ENCODE peak calls at places on chromosomes 1 and 21, in five cellular contexts. G is effector memory CD8-positive, alpha-beta T cell; P is left lung; C is C1 segment of cervical spinal cord; W is stimulated activated CD8-positive, alpha-beta memory T cell treated with anti-CD3 and anti-CD28 coated beads, Interleukin-7, amount 100 ng/mL, for 1 hour. L is an unnamed sample.

GRCh38 chr1:59487335-59488031 is 190.6 kb downstream of the FGGY start:
- DNase-seq in G (no peak), P (no peak), C (no peak), W (no peak), L (no peak)

GRCh38 chr1:155305881-155306391 is 2.7 kb upstream of the FDPS start:
- DNase-seq in G (no peak), P (peak), C (no peak), W (no peak), L (no peak)

GRCh38 chr21:44531606-44532128 is 8.3 kb downstream of the KRTAP10-1 start:
- DNase-seq in G (no peak), P (peak), C (no peak), W (no peak), L (no peak)

GRCh38 chr1:100773444-100773843 is 53.9 kb downstream of the VCAM1 start:
- DNase-seq in G (no peak), P (no peak), C (no peak), W (no peak), L (no peak)

GRCh38 chr1:116942344-116942743 is 32.6 kb downstream of the PTGFRN start:
- DNase-seq in G (no peak), P (no peak), C (no peak), W (no peak), L (no peak)

GRCh38 chr1:195897072-195897471 is 711.2 kb downstream of the KCNT2 start:
- DNase-seq in G (no peak), P (no peak), C (no peak), W (no peak), L (no peak)

GRCh38 chr21:41695513-41695912 is 71.3 kb downstream of the RIPK4 start:
- DNase-seq in G (no peak), P (no peak), C (no peak), W (no peak), L (no peak)

GRCh38 chr1:15137807-15138206 is 15.7 kb upstream of the TMEM51 start:
- DNase-seq in G (no peak), P (peak), C (no peak), W (no peak), L (no peak)

GRCh38 chr1:94727846-94728715 is 92.1 kb upstream of the SLC44A3 start:
- DNase-seq in G (no peak), P (no peak), C (no peak), W (no peak), L (no peak)

GRCh38 chr1:180311011-180311730 is 81.1 kb downstream of the LHX4 start:
- DNase-seq in G (no peak), P (no peak), C (no peak), W (no peak), L (no peak)

GRCh38 chr1:37793773-37794371 is at the start of gene MANEAL:
- DNase-seq in G (peak), P (peak), C (peak), W (no peak), L (peak)

GRCh38 chr1:111725192-111725591 is 14.0 kb downstream of the INKA2 start:
- DNase-seq in G (no peak), P (no peak), C (peak), W (no peak), L (no peak)

GRCh38 chr1:48851638-48852037 is 74.9 kb upstream of the BEND5 start:
- DNase-seq in G (no peak), P (no peak), C (no peak), W (no peak), L (no peak)

GRCh38 chr1:246687002-246687401 is 37.2 kb upstream of the SCCPDH start:
- DNase-seq in G (no peak), P (no peak), C (no peak), W (no peak), L (no peak)

GRCh38 chr21:32143222-32143939 is 135.5 kb downstream of the MIS18A start:
- DNase-seq in G (no peak), P (no peak), C (no peak), W (no peak), L (no peak)

GRCh38 chr1:205950826-205951549 is 7.7 kb upstream of the SLC26A9 start:
- DNase-seq in G (no peak), P (no peak), C (no peak), W (no peak), L (no peak)

GRCh38 chr21:25955646-25956045 is 214.9 kb downstream of the APP start:
- DNase-seq in G (no peak), P (no peak), C (no peak), W (no peak), L (no peak)

GRCh38 chr1:39692152-39693064 is 1.2 kb upstream of the HPCAL4 start:
- DNase-seq in G (peak), P (peak), C (peak), W (no peak), L (no peak)

GRCh38 chr1:227059076-227059475 is 119.0 kb downstream of the COQ8A start:
- DNase-seq in G (no peak), P (no peak), C (no peak), W (no peak), L (no peak)

GRCh38 chr1:93670141-93670540 is 11.5 kb downstream of the BCAR3 start:
- DNase-seq in G (no peak), P (no peak), C (peak), W (no peak), L (no peak)

GRCh38 chr1:168763031-168763430 is 34.0 kb upstream of the DPT start:
- DNase-seq in G (no peak), P (no peak), C (no peak), W (no peak), L (no peak)